ENCODE peak calls at places on chromosome 20, in five cellular contexts. F is WERI-Rb-1; B is CD8-positive, alpha-beta T cell; Q is right lobe of liver; P is A549. N is an unnamed sample.
A peak's percentile ranks its signal among the peaks of the same experiment; 100 is the strongest.

GRCh38 chr20:62808211-62808865 is 3.7 kb downstream of the OGFR start:
- DNase-seq in F (peak; percentile 70), B (peak; percentile 70), Q (peak; percentile 72), P (peak; percentile 65), N (peak; percentile 84)

GRCh38 chr20:62845818-62846527 is 15.6 kb downstream of the TCFL5 start:
- DNase-seq in F (no peak), B (no peak), Q (no peak), P (no peak), N (no peak)

GRCh38 chr20:17700637-17701036 is 871 bp downstream of the BANF2 start:
- DNase-seq in F (no peak), B (no peak), Q (no peak), P (no peak), N (no peak)

GRCh38 chr20:462199-462991 is at the start of gene TBC1D20:
- DNase-seq in F (peak; percentile 83), B (peak; percentile 76), Q (peak; percentile 90), P (peak; percentile 89), N (peak; percentile 94)

GRCh38 chr20:47355489-47356219 is 845 bp downstream of the ZMYND8 start:
- DNase-seq in F (no peak), B (no peak), Q (peak; percentile 6), P (no peak), N (no peak)

GRCh38 chr20:53621482-53622246 is 28.0 kb upstream of the ZNF217 start:
- DNase-seq in F (no peak), B (no peak), Q (peak; percentile 55), P (peak; percentile 96), N (peak; percentile 93)

GRCh38 chr20:46013826-46014516 is 5.3 kb downstream of the MMP9 start:
- DNase-seq in F (peak; percentile 93), B (peak; percentile 48), Q (peak; percentile 66), P (peak; percentile 81), N (peak; percentile 83)

GRCh38 chr20:50329981-50330503 is 139.4 kb downstream of the CEBPB start:
- DNase-seq in F (no peak), B (no peak), Q (no peak), P (no peak), N (no peak)

GRCh38 chr20:64109831-64110391 is 2.5 kb upstream of the NPBWR2 start:
- DNase-seq in F (no peak), B (no peak), Q (no peak), P (no peak), N (no peak)

GRCh38 chr20:44187054-44187762 is at the start of gene JPH2:
- DNase-seq in F (no peak), B (no peak), Q (no peak), P (peak; percentile 60), N (peak; percentile 97)

GRCh38 chr20:25227317-25227831 is 20.5 kb upstream of the PYGB start:
- DNase-seq in F (no peak), B (no peak), Q (no peak), P (peak; percentile 68), N (peak; percentile 61)

GRCh38 chr20:18276821-18277220 is 11.5 kb upstream of the ZNF133 start:
- DNase-seq in F (peak; percentile 78), B (peak; percentile 21), Q (peak; percentile 61), P (peak; percentile 78), N (peak; percentile 79)

GRCh38 chr20:16378122-16378521 is 195.1 kb downstream of the KIF16B start:
- DNase-seq in F (no peak), B (no peak), Q (no peak), P (no peak), N (no peak)

GRCh38 chr20:38880952-38881735 is 45.1 kb upstream of the FAM83D start:
- DNase-seq in F (no peak), B (no peak), Q (no peak), P (no peak), N (no peak)
- TF ChIP-seq CTCF in F (no peak), B (no peak), Q (no peak), P (no peak), N (no peak)

DNA sequence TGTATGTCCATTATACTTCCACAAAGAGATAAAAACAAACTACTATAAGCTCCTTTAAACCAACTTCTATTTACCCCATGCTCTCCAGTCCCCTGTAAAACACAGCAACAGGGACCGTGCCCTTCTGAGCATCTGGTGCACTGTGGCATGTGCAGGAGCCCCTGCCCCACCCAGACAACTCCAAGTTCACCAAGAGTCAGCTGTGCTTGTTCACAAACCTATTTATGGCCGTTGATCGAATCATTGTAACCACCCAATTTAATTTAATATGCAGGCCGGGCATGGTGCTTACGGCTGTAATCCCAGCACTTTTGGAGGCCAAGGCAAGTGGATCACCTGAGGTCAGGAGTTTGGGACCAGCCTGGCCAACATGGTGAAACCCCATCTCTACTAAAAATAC is 13.7 kb upstream of the BLCAP start:
- DNase-seq in F (no peak), B (no peak), Q (no peak), P (no peak), N (no peak)
- H3K27ac ChIP-seq in F (no peak overlapping the region), B (no peak overlapping the region), Q (no peak overlapping the region), P (no peak overlapping the region), N (no peak overlapping the region)

GRCh38 chr20:42483694-42484303 is 705.9 kb downstream of the PTPRT start:
- DNase-seq in F (peak; percentile 64), B (no peak), Q (no peak), P (peak; percentile 30), N (no peak)
- TF ChIP-seq CTCF in F (peak; percentile 81), B (no peak), Q (peak; percentile 19), P (no peak), N (no peak)

DNA sequence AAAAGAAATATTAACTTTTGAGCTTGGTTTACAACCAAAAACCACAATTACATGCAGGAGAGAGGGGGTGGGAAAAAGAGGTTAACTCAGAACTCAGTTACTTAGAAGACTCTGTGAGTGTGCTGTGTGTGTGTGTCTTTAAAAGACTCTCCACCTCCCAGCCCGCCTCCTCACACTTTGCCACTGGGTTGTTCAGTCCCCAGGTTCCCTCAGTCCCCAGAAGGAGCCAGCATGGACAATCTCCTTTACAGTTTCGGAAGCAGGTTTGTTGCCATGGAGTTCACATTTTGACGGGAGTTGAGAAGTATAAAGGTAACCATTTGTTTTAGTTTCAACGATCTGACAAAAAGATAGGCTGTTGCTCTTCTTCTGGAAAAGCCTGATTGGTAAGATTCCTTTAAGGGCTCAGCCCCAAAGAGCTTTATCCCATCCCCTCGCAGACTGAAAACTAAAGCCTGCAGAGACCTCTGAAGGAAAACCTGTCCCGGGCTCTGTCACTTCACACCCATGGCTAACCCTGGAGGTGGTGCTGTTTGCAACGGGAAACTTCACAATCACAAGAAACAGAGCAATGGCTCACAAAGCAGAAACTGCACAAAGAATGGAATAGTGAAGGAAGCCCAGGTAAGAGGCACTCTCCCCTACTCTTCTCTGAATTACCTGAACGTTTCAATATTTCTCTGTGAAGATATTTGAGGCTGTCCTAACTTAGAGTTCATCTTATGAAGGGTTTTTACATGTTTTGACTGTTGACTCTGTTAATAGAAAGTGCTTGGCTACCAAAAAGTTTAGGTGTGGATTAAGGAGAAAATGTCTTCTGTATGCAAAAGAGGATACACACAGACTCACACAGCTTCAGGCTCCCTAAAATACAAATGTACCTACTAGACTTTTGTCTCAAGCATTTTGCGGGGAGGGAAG is at the start of gene SPTLC3:
- DNase-seq in F (no peak), B (no peak), Q (peak; percentile 46), P (no peak), N (peak; percentile 26)
- H3K27ac ChIP-seq in F (no peak within 1 kb of the TSS), B (no peak within 1 kb of the TSS), Q (peak within 1 kb of the TSS; percentile 71), P (no peak within 1 kb of the TSS), N (peak within 1 kb of the TSS; percentile 63)

GRCh38 chr20:32292548-32292947 is 15.1 kb downstream of the KIF3B start:
- DNase-seq in F (no peak), B (no peak), Q (no peak), P (no peak), N (no peak)

GRCh38 chr20:32291166-32291565 is 13.7 kb downstream of the KIF3B start:
- DNase-seq in F (no peak), B (no peak), Q (no peak), P (no peak), N (no peak)

GRCh38 chr20:32296874-32297420 is 19.5 kb downstream of the KIF3B start:
- DNase-seq in F (no peak), B (no peak), Q (no peak), P (no peak), N (no peak)

GRCh38 chr20:32296412-32296811 is 19.0 kb downstream of the KIF3B start:
- DNase-seq in F (no peak), B (no peak), Q (no peak), P (no peak), N (no peak)

GRCh38 chr20:32294071-32294470 is 16.6 kb downstream of the KIF3B start:
- DNase-seq in F (no peak), B (no peak), Q (no peak), P (no peak), N (no peak)
- TF ChIP-seq CTCF in F (no peak), B (no peak), Q (no peak), P (no peak), N (no peak)